ENCODE peak calls at places on chromosomes 4 and X, in eight cellular contexts. K is heart left ventricle, O is A549, W is HCT116, M is tibial nerve, B is HepG2, T is endothelial cell of umbilical vein, Y is ovary. Z is an unnamed sample.

GRCh38 chr4:128590034-128590740 is 219.3 kb upstream of the JADE1 start:
- DNase-seq in B (peak), K (no peak), O (no peak), W (no peak), T (no peak), M (no peak), Y (no peak), Z (no peak)

GRCh38 chr4:138200236-138200590 is 41.9 kb downstream of the SLC7A11 start:
- DNase-seq in W (no peak), O (no peak), M (no peak), K (no peak), B (no peak), T (no peak), Y (no peak), Z (no peak)

GRCh38 chrX:15043538-15043937 is 170.3 kb downstream of the MOSPD2 start:
- DNase-seq in O (no peak), Y (no peak), B (no peak), M (no peak), T (no peak), K (no peak), W (no peak), Z (no peak)

GRCh38 chrX:100662153-100662552 is 18.2 kb downstream of the SRPX2 start:
- DNase-seq in M (no peak), O (no peak), W (no peak), K (no peak), Y (no peak), B (no peak), T (no peak), Z (no peak)

GRCh38 chrX:15151267-15152196 is 118.4 kb downstream of the ASB9 start:
- DNase-seq in Y (no peak), W (no peak), M (no peak), T (peak), K (no peak), B (no peak), O (no peak), Z (no peak)

GRCh38 chr4:123399638-123400358 is 3.2 kb downstream of the SPRY1 start:
- DNase-seq in M (no peak), K (no peak), T (peak), Y (no peak), O (no peak), B (no peak), W (no peak), Z (no peak)

GRCh38 chr4:23750125-23750524 is 139.7 kb downstream of the PPARGC1A start:
- DNase-seq in O (no peak), B (no peak), K (no peak), T (no peak), M (no peak), Y (no peak), W (no peak), Z (no peak)

GRCh38 chr4:13522282-13523104 is 21.8 kb downstream of the NKX3-2 start:
- DNase-seq in Y (no peak), W (no peak), M (no peak), K (no peak), B (no peak), O (no peak), T (no peak), Z (no peak)

GRCh38 chr4:174764105-174764729 is 64.8 kb downstream of the GLRA3 start:
- DNase-seq in B (peak), M (no peak), K (no peak), W (peak), O (peak), T (peak), Y (no peak), Z (no peak)

GRCh38 chr4:159229164-159229563 is 126.3 kb downstream of the RAPGEF2 start:
- DNase-seq in O (no peak), W (no peak), Y (no peak), T (peak), M (no peak), K (no peak), B (peak), Z (no peak)

GRCh38 chr4:146318894-146319293 is 104.6 kb downstream of the REELD1 start:
- DNase-seq in M (no peak), T (no peak), B (no peak), Y (no peak), W (no peak), K (no peak), O (no peak), Z (no peak)

GRCh38 chrX:95044331-95044730 is 1370.3 kb downstream of the FAM133A start:
- DNase-seq in M (no peak), T (no peak), B (no peak), W (no peak), K (no peak), O (no peak), Y (no peak), Z (no peak)

GRCh38 chr4:175882891-175883290 is 70.8 kb upstream of the GPM6A start:
- DNase-seq in T (no peak), Y (no peak), M (no peak), K (no peak), W (no peak), O (no peak), B (no peak), Z (no peak)

GRCh38 chr4:52932586-52933482 is 70.7 kb downstream of the RASL11B start:
- DNase-seq in M (no peak), O (no peak), B (no peak), K (no peak), W (no peak), T (peak), Y (no peak), Z (no peak)

GRCh38 chr4:83643036-83643435 is 107.1 kb downstream of the GPAT3 start:
- DNase-seq in T (no peak), M (no peak), Y (no peak), O (no peak), B (no peak), W (no peak), K (no peak), Z (no peak)

GRCh38 chrX:43949669-43950068 is 23.5 kb downstream of the NDP start:
- DNase-seq in K (peak), M (no peak), B (peak), Y (no peak), W (peak), O (peak), T (peak), Z (no peak)

GRCh38 chrX:49269010-49269767 is 404 bp upstream of the PPP1R3F start:
- DNase-seq in B (peak), W (peak), M (peak), K (peak), O (peak), T (peak), Y (peak), Z (peak)
- TF ChIP-seq POLR2A in B (no peak), W (no peak), M (peak), K (no peak), O (peak), T (peak), Y (peak), Z (no peak)

GRCh38 chrX:19889582-19890342 is 2.4 kb upstream of the SH3KBP1 start:
- DNase-seq in K (no peak), M (no peak), T (no peak), B (peak), Y (peak), O (peak), W (peak), Z (no peak)
- TF ChIP-seq CTCF in K (no peak), M (no peak), T (no peak), B (no peak), Y (no peak), O (no peak), W (no peak), Z (no peak)

GRCh38 chr4:26152051-26152450 is 168.8 kb upstream of the RBPJ start:
- DNase-seq in T (no peak), K (peak), B (no peak), M (no peak), Y (no peak), W (no peak), O (no peak), Z (no peak)
- TF ChIP-seq POLR2A in T (no peak), K (no peak), B (no peak), M (no peak), Y (no peak), W (no peak), O (no peak), Z (no peak)

GRCh38 chr4:182643801-182644311 is 273.3 kb downstream of the DCTD start:
- DNase-seq in W (no peak), K (peak), M (no peak), T (peak), Y (no peak), B (no peak), O (no peak), Z (peak)

GRCh38 chr4:182647901-182648300 is 269.3 kb downstream of the DCTD start:
- DNase-seq in Y (no peak), O (no peak), B (no peak), T (no peak), M (no peak), K (no peak), W (no peak), Z (no peak)

GRCh38 chr4:182644326-182645050 is 272.7 kb downstream of the DCTD start:
- DNase-seq in T (no peak), M (no peak), B (no peak), O (no peak), W (no peak), Y (no peak), K (no peak), Z (no peak)

GRCh38 chr4:182645511-182645910 is 271.7 kb downstream of the DCTD start:
- DNase-seq in W (no peak), K (no peak), B (no peak), T (no peak), O (no peak), M (no peak), Y (no peak), Z (no peak)

DNA sequence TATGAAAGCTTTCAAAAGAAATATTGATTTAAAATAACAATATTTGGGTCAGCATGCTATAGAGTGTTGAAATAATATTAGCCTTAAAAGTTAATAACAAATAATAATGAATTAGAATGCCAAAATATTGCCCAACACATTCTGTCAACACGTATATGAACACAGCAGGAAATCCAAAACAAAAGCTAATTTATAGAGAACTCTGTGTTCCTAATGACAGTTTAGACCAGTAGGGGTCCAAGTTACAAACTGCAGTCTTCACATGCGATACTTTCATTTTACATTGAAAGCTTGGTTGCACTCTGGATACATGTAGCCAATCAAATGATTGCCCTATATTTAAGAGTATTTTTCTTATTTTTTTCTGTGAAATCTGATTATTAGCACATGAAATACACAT is 274.4 kb downstream of the DCTD start:
- DNase-seq in B (peak), T (peak), Y (no peak), K (no peak), O (peak), W (no peak), M (no peak), Z (no peak)
- TF ChIP-seq CTCF in B (no peak), T (peak), Y (no peak), K (no peak), O (no peak), W (no peak), M (no peak), Z (no peak)

GRCh38 chr4:171024720-171025303 is 788.4 kb upstream of the GALNTL6 start:
- DNase-seq in K (no peak), W (no peak), O (no peak), M (no peak), Y (no peak), B (no peak), T (no peak), Z (no peak)
- TF ChIP-seq POLR2A in K (no peak), W (no peak), O (no peak), M (no peak), Y (no peak), B (no peak), T (no peak), Z (no peak)

GRCh38 chrX:79588233-79588632 is 221.1 kb upstream of the ITM2A start:
- DNase-seq in M (no peak), K (no peak), T (no peak), W (no peak), O (no peak), B (no peak), Y (no peak), Z (no peak)

GRCh38 chrX:79592259-79592658 is 225.1 kb upstream of the ITM2A start:
- DNase-seq in M (no peak), T (no peak), Y (no peak), B (no peak), K (no peak), W (no peak), O (no peak), Z (no peak)
- TF ChIP-seq CTCF in M (no peak), T (no peak), Y (no peak), B (no peak), K (no peak), W (no peak), O (no peak), Z (no peak)

GRCh38 chr4:185142563-185142910 is 529 bp upstream of the SLC25A4 start:
- DNase-seq in T (no peak), Y (no peak), W (no peak), M (no peak), K (no peak), B (peak), O (peak), Z (no peak)

GRCh38 chr4:185143596-185143969 is 517 bp downstream of the SLC25A4 start:
- DNase-seq in B (peak), W (no peak), K (peak), M (no peak), T (peak), Y (peak), O (no peak), Z (no peak)

GRCh38 chr4:185141777-185142176 is 1.3 kb upstream of the SLC25A4 start:
- DNase-seq in O (no peak), T (no peak), K (no peak), W (no peak), Y (no peak), M (no peak), B (no peak), Z (no peak)

GRCh38 chr4:185144601-185145240 is 1.7 kb downstream of the SLC25A4 start:
- DNase-seq in K (no peak), W (no peak), Y (no peak), B (peak), T (no peak), O (no peak), M (no peak), Z (no peak)

DNA sequence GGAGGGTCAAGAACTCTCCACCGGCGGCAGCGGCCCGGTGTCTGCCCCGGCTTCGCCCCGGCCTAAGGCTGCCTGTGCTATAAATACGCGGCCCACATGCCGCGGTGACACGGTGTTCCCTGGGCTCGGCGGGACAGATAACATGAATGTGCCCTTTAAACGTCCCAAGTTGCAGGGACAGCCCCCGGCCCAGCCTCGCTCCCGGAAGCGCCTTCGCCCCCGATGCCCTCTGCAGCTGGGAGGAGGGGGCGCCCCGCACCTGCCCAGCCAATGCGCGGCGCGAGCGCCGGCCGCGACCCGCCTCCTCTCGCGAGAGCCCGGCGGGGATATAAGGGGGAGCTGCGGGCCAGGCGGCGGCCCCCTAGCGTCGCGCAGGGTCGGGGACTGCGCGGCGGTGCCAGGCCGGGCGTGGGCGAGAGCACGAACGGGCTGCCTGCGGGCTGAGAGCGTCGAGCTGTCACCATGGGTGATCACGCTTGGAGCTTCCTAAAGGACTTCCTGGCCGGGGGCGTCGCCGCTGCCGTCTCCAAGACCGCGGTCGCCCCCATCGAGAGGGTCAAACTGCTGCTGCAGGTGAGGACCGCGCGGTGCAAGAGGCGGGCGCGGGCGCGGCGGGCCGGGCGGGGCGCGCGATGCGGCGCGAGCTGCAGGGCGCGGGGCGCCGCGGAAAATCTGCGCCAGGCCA is at the start of gene SLC25A4:
- DNase-seq in W (peak), K (peak), Y (peak), O (peak), B (peak), M (peak), T (peak), Z (peak)
- TF ChIP-seq POLR2A in W (peak), K (peak), Y (peak), O (peak), B (peak), M (peak), T (peak), Z (peak)

GRCh38 chr4:90245837-90246236 is 118.6 kb downstream of the CCSER1 start:
- DNase-seq in W (no peak), M (no peak), Y (no peak), B (no peak), K (no peak), T (no peak), O (no peak), Z (no peak)
- TF ChIP-seq CTCF in W (no peak), M (no peak), Y (no peak), B (no peak), K (no peak), T (no peak), O (no peak), Z (no peak)

Z was measured in lower leg skin.